ENCODE peak calls at places on chromosomes 5 and 9, in seven cellular contexts. N is brain microvascular endothelial cell; G is A673; A is effector memory CD4-positive, alpha-beta T cell; C is keratinocyte; U is A549; R is left ventricle myocardium inferior. P is an unnamed sample.

GRCh38 chr9:83336696-83337095 is 201.5 kb downstream of the FRMD3 start:
- DNase-seq in N (no peak), G (no peak), A (no peak), C (no peak), U (no peak), R (no peak), P (no peak)

GRCh38 chr5:179273074-179273435 is 72.2 kb downstream of the ADAMTS2 start:
- DNase-seq in N (no peak), G (no peak), A (no peak), C (no peak), U (no peak), R (no peak), P (no peak)

GRCh38 chr9:94912700-94913249 is 186.3 kb downstream of the AOPEP start:
- DNase-seq in N (peak; percentile 75), G (no peak), A (no peak), C (no peak), U (peak; percentile 73), R (no peak), P (no peak)

GRCh38 chr9:129899620-129900019 is 64.4 kb downstream of the USP20 start:
- DNase-seq in N (no peak), G (no peak), A (no peak), C (no peak), U (no peak), R (no peak), P (no peak)

GRCh38 chr9:104905153-104905901 is 22.6 kb downstream of the ABCA1 start:
- DNase-seq in N (no peak), G (no peak), A (no peak), C (no peak), U (no peak), R (no peak), P (no peak)

GRCh38 chr5:78698218-78698751 is 49.7 kb upstream of the LHFPL2 start:
- DNase-seq in N (peak; percentile 48), G (no peak), A (no peak), C (no peak), U (no peak), R (peak; percentile 36), P (no peak)

GRCh38 chr5:126866837-126867236 is 89.9 kb downstream of the LMNB1 start:
- DNase-seq in N (no peak), G (no peak), A (no peak), C (no peak), U (no peak), R (no peak), P (no peak)

GRCh38 chr5:131282235-131282634 is 18.4 kb downstream of the CDC42SE2 start:
- DNase-seq in N (no peak), G (no peak), A (no peak), C (no peak), U (no peak), R (no peak), P (no peak)

GRCh38 chr5:40276426-40277102 is 403.2 kb upstream of the PTGER4 start:
- DNase-seq in N (no peak), G (no peak), A (no peak), C (no peak), U (no peak), R (no peak), P (no peak)

GRCh38 chr5:125269926-125270325 is 523.5 kb upstream of the ZNF608 start:
- DNase-seq in N (no peak), G (no peak), A (no peak), C (no peak), U (no peak), R (no peak), P (no peak)

GRCh38 chr5:125276121-125276520 is 529.7 kb upstream of the ZNF608 start:
- DNase-seq in N (no peak), G (peak; percentile 6), A (no peak), C (no peak), U (no peak), R (no peak), P (no peak)

GRCh38 chr5:125274938-125275759 is 528.7 kb upstream of the ZNF608 start:
- DNase-seq in N (peak; percentile 27), G (peak; percentile 40), A (no peak), C (no peak), U (no peak), R (no peak), P (no peak)

GRCh38 chr5:125274211-125274610 is 527.8 kb upstream of the ZNF608 start:
- DNase-seq in N (peak; percentile 22), G (no peak), A (no peak), C (no peak), U (no peak), R (no peak), P (no peak)

GRCh38 chr5:125272364-125272763 is 525.9 kb upstream of the ZNF608 start:
- DNase-seq in N (no peak), G (no peak), A (no peak), C (no peak), U (no peak), R (no peak), P (no peak)
- H3K4me3 ChIP-seq in N (no peak overlapping the region), G (no peak overlapping the region), A (no peak overlapping the region), C (no peak overlapping the region), U (no peak overlapping the region), R (no peak overlapping the region), P (no peak overlapping the region)

DNA sequence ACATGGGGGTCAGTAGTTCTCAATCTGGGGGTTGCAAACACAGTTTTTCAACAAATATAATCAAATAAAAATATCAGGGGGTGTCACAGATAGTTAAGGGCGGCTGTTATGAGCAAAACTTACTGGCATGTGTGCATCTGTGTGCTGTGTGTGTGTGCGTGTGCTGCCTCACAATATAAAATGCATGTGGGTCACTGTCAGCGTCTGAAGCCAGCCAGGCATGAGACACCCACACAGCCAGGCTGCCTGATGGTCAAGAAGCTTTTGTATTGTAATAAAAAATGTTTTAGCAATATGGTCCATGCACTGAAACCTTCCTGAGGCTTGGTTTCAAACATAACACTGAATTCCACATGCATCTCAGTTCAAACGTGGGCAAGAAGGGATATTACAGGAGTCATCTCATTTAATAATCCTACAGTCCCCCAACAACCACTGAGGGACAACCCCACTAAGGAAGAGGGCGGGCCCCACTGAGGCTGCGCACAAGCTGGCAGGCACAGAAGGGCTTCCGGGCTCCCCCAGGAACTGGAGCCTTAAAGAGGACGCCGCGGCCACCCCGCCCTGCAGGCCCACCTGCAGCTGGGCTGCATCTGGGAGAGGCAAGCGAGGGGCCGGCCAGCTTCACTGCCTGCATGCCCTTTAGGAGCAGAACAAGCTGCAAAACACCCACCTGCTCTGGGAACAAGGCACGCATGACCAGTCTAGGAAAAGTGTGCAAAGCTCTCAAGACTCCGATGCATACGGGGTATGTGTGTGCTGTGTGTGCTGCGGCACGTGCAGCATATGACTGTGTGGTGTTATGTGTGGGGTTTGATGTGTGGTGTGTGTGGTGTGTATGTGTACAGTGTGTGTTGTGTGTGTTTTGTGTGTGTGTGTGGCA is 14.1 kb downstream of the SEMA4D start:
- DNase-seq in N (no peak), G (no peak), A (peak; percentile 48), C (no peak), U (no peak), R (no peak), P (peak; percentile 85)
- H3K4me3 ChIP-seq in N (no peak overlapping the region), G (no peak overlapping the region), A (peak overlapping the region; percentile 61), C (no peak overlapping the region), U (no peak overlapping the region), R (peak overlapping the region; percentile 17), P (peak overlapping the region; percentile 52)

GRCh38 chr5:115329475-115329874 is 33.0 kb upstream of the CCDC112 start:
- DNase-seq in N (no peak), G (peak; percentile 70), A (no peak), C (no peak), U (no peak), R (no peak), P (no peak)
- H3K4me3 ChIP-seq in N (no peak overlapping the region), G (no peak overlapping the region), A (no peak overlapping the region), C (no peak overlapping the region), U (no peak overlapping the region), R (no peak overlapping the region), P (no peak overlapping the region)

GRCh38 chr5:174724484-174725260 is at the start of gene MSX2:
- DNase-seq in N (peak; percentile 77), G (peak; percentile 82), A (no peak), C (peak; percentile 23), U (peak; percentile 98), R (peak; percentile 89), P (no peak)
- H3K4me3 ChIP-seq in N (peak within 1 kb of the TSS; percentile 52), G (peak within 1 kb of the TSS; percentile 46), A (peak within 1 kb of the TSS; percentile 29), C (peak within 1 kb of the TSS; percentile 80), U (peak within 1 kb of the TSS; percentile 71), R (peak within 1 kb of the TSS; percentile 82), P (no peak within 1 kb of the TSS)

DNA sequence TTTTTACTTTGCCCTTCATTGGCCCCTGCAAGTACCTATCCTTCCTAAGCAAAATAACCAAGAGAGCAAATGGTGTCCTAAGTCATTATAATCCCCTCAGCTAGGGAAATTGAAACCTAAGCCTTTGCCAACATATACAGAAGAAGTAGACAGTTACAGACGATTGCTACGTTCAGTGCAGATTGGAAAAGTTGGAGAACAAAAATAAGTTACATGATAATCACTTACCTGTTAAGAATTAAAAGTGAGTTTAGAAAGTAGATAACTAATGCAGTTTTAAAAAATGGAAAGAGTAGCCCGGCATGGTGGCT is 244.8 kb downstream of the MPDZ start:
- DNase-seq in N (no peak), G (no peak), A (no peak), C (no peak), U (no peak), R (no peak), P (no peak)
- H3K4me3 ChIP-seq in N (no peak overlapping the region), G (peak overlapping the region; percentile 17), A (no peak overlapping the region), C (no peak overlapping the region), U (peak overlapping the region; percentile 21), R (peak overlapping the region; percentile 51), P (no peak overlapping the region)

GRCh38 chr5:146880985-146881384 is 2.4 kb upstream of the PPP2R2B start:
- DNase-seq in N (no peak), G (no peak), A (no peak), C (no peak), U (no peak), R (no peak), P (no peak)

GRCh38 chr5:146878471-146879172 is at the start of gene PPP2R2B:
- DNase-seq in N (no peak), G (peak; percentile 61), A (peak; percentile 37), C (no peak), U (no peak), R (peak; percentile 20), P (peak; percentile 72)

GRCh38 chr5:146877783-146878470 is 630 bp downstream of the PPP2R2B start:
- DNase-seq in N (no peak), G (peak; percentile 9), A (peak; percentile 0), C (no peak), U (no peak), R (no peak), P (peak; percentile 26)

GRCh38 chr5:146873186-146873917 is 5.2 kb downstream of the PPP2R2B start:
- DNase-seq in N (no peak), G (no peak), A (no peak), C (no peak), U (no peak), R (no peak), P (no peak)

DNA sequence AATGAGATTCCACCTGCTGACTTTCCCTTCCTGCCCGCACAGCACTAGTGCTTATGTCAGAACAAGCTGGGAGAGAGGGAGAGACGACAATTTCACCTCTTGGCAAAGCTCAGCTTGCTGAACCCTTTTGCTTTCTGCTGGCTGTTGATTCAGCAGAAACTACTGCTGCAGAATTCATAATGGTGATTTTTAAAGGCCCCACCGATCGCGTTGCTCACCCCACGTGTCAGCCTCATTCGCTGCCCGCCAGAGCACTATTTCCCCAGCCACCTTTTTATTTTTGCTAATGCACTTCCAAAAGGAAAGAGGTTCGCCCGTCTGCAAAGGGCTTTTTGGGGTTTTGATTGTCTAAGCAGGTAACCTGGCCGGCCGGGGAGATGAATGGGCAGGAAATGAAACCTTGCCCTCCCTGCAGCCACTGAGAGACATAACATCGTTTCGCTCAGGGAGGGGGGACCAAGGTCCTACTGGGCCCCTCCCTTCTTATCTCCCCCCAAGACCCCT is 1.3 kb downstream of the PPP2R2B start:
- DNase-seq in N (no peak), G (no peak), A (no peak), C (no peak), U (no peak), R (no peak), P (no peak)
- H3K4me3 ChIP-seq in N (no peak overlapping the region), G (no peak overlapping the region), A (peak overlapping the region; percentile 71), C (peak overlapping the region; percentile 65), U (peak overlapping the region; percentile 50), R (peak overlapping the region; percentile 64), P (peak overlapping the region; percentile 73)

GRCh38 chr5:169299146-169299545 is 1.8 kb downstream of the SLIT3 start:
- DNase-seq in N (no peak), G (no peak), A (no peak), C (no peak), U (peak; percentile 30), R (no peak), P (no peak)
- H3K4me3 ChIP-seq in N (no peak overlapping the region), G (no peak overlapping the region), A (no peak overlapping the region), C (no peak overlapping the region), U (peak overlapping the region; percentile 76), R (peak overlapping the region; percentile 68), P (no peak overlapping the region)

P was measured in CD8-positive, alpha-beta T cell.